ENCODE peak calls at places on chromosomes 11 and 22, in eight cellular contexts. H is neural crest cell, E is H9, J is uterus, I is adrenal gland, Q is osteocyte, F is GM12865, Z is left ventricle myocardium inferior. A is an unnamed sample.

GRCh38 chr22:33746501-33746928 is 173.8 kb downstream of the LARGE1 start:
- DNase-seq in H (no peak), Q (no peak), J (no peak), Z (no peak), F (no peak), I (no peak), E (no peak), A (no peak)

GRCh38 chr22:27416553-27417427 is 384.8 kb downstream of the MN1 start:
- DNase-seq in I (no peak), H (no peak), J (no peak), Z (no peak), E (peak), Q (peak), F (no peak), A (peak)

GRCh38 chr11:110362916-110363574 is 66.6 kb upstream of the RDX start:
- DNase-seq in H (peak), E (peak), F (peak), Z (no peak), I (no peak), J (no peak), Q (no peak), A (no peak)

GRCh38 chr22:42083119-42083518 is 3.6 kb downstream of the SMDT1 start:
- DNase-seq in Q (no peak), F (no peak), I (no peak), Z (no peak), J (no peak), H (no peak), E (no peak), A (no peak)

GRCh38 chr22:44632823-44633478 is 69.1 kb upstream of the PRR5 start:
- DNase-seq in H (no peak), Q (no peak), I (no peak), J (no peak), Z (no peak), E (no peak), F (no peak), A (no peak)

GRCh38 chr11:65639623-65640482 is 2.0 kb downstream of the SIPA1 start:
- DNase-seq in J (no peak), I (no peak), F (peak), H (no peak), Z (peak), E (no peak), Q (no peak), A (no peak)

GRCh38 chr11:109668973-109669634 is 247.1 kb downstream of the C11orf87 start:
- DNase-seq in E (no peak), I (no peak), H (no peak), Q (no peak), J (no peak), F (no peak), Z (no peak), A (no peak)

GRCh38 chr22:22945195-22945594 is 57.6 kb downstream of the IGLL5 start:
- DNase-seq in F (peak), Z (no peak), H (no peak), E (no peak), I (no peak), J (no peak), Q (no peak), A (no peak)

GRCh38 chr11:79461144-79461543 is 20.3 kb upstream of the TENM4 start:
- DNase-seq in Z (no peak), Q (no peak), I (peak), J (no peak), H (no peak), E (no peak), F (peak), A (peak)

GRCh38 chr11:65459552-65459951 is 37.0 kb downstream of the NEAT1 start:
- DNase-seq in I (no peak), Z (no peak), H (no peak), Q (no peak), E (peak), J (no peak), F (peak), A (no peak)

GRCh38 chr22:30245181-30245984 is 1.2 kb downstream of the LIF start:
- DNase-seq in Z (no peak), E (peak), H (no peak), Q (no peak), F (peak), I (no peak), J (no peak), A (no peak)

GRCh38 chr11:2797741-2798361 is 87.7 kb downstream of the CDKN1C start:
- DNase-seq in Q (no peak), Z (peak), E (peak), J (peak), I (peak), F (no peak), H (no peak), A (no peak)

GRCh38 chr11:38593649-38594048 is 1995.6 kb upstream of the RAG2 start:
- DNase-seq in I (no peak), H (no peak), F (no peak), E (no peak), Q (no peak), J (no peak), Z (no peak), A (no peak)

GRCh38 chr11:58905716-58906547 is 33.4 kb upstream of the GLYATL1 start:
- DNase-seq in E (peak), H (peak), Z (peak), F (no peak), I (peak), Q (peak), J (no peak), A (peak)

GRCh38 chr11:68258363-68258765 is 13.4 kb downstream of the C11orf24 start:
- DNase-seq in Z (no peak), F (no peak), Q (no peak), E (peak), H (no peak), I (no peak), J (no peak), A (no peak)

GRCh38 chr11:44559207-44559943 is 6.1 kb upstream of the CD82 start:
- DNase-seq in J (no peak), F (peak), E (peak), H (peak), Z (no peak), Q (no peak), I (no peak), A (no peak)

GRCh38 chr11:129373489-129373953 is 2.1 kb upstream of the BARX2 start:
- DNase-seq in E (no peak), H (no peak), Z (no peak), J (no peak), F (no peak), Q (no peak), I (no peak), A (no peak)

GRCh38 chr11:131808466-131808865 is 438.1 kb downstream of the NTM start:
- DNase-seq in E (no peak), I (no peak), H (no peak), J (no peak), Q (no peak), Z (no peak), F (no peak), A (no peak)

GRCh38 chr22:21961127-21961867 is 8.6 kb upstream of the PPM1F start:
- DNase-seq in E (no peak), F (no peak), H (no peak), I (no peak), Q (no peak), J (no peak), Z (no peak), A (no peak)

GRCh38 chr11:28245131-28245530 is 136.9 kb downstream of the METTL15 start:
- DNase-seq in J (no peak), Q (no peak), H (no peak), I (no peak), Z (no peak), E (no peak), F (no peak), A (no peak)

GRCh38 chr11:31881825-31882224 is 70.7 kb upstream of the PAX6 start:
- DNase-seq in I (no peak), J (no peak), E (no peak), Q (no peak), F (no peak), H (no peak), Z (no peak), A (no peak)

GRCh38 chr22:43227231-43227630 is 40.3 kb upstream of the TTLL12 start:
- DNase-seq in H (no peak), I (no peak), F (no peak), J (no peak), E (no peak), Z (no peak), Q (no peak), A (no peak)

GRCh38 chr11:59616396-59616982 is 915 bp upstream of the OSBP start:
- DNase-seq in Q (peak), Z (peak), F (no peak), I (peak), H (no peak), E (no peak), J (no peak), A (no peak)

GRCh38 chr22:46250783-46251125 is 661 bp upstream of the CDPF1 start:
- DNase-seq in Z (no peak), I (no peak), E (peak), H (no peak), Q (no peak), F (no peak), J (no peak), A (no peak)

GRCh38 chr11:64644348-64645242 is 53.6 kb downstream of the SLC22A12 start:
- DNase-seq in E (peak), Z (no peak), H (no peak), Q (no peak), F (no peak), I (no peak), J (no peak), A (no peak)

GRCh38 chr11:68269414-68270081 is 2.2 kb downstream of the C11orf24 start:
- DNase-seq in I (no peak), H (no peak), Z (no peak), F (no peak), E (peak), Q (no peak), J (no peak), A (peak)

GRCh38 chr22:50082961-50083461 is 2.2 kb downstream of the MLC1 start:
- DNase-seq in F (no peak), E (no peak), J (no peak), I (no peak), H (no peak), Q (no peak), Z (no peak), A (no peak)

GRCh38 chr11:119052163-119052814 is 4.7 kb downstream of the HYOU1 start:
- DNase-seq in Z (no peak), H (no peak), J (no peak), F (no peak), Q (no peak), I (no peak), E (no peak), A (no peak)

GRCh38 chr11:119054418-119054817 is 2.6 kb downstream of the HYOU1 start:
- DNase-seq in I (no peak), J (no peak), H (no peak), F (no peak), E (no peak), Q (no peak), Z (no peak), A (no peak)

GRCh38 chr11:119056397-119056999 is 507 bp downstream of the HYOU1 start:
- DNase-seq in Q (no peak), J (peak), I (no peak), F (peak), H (peak), E (peak), Z (no peak), A (no peak)

GRCh38 chr11:119057000-119057769 is at the start of gene HYOU1:
- DNase-seq in Q (peak), F (peak), H (peak), E (peak), J (peak), I (peak), Z (peak), A (peak)

DNA sequence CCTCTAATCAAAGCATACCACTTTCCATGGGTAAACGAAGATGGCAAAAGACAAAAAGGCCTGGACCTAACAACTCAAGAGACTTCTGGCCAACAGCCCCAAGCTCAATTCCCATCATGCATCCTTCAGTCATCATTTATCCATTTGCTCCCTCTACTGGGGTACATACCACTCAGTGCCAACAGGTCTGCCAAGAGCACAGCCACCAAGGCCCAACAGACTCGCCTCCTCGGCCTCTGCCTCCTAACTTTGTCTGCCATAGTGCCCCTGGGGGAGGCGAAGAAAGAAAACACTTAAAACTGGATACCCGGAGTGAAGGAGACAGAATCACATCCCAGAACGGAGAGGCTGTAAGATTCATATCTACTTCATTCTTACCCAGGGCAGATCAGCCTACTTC is 1.1 kb downstream of the HYOU1 start:
- DNase-seq in H (no peak), Q (no peak), F (peak), J (no peak), I (no peak), Z (no peak), E (no peak), A (peak)
- TF ChIP-seq CTCF in H (no peak), Q (peak), F (no peak), J (no peak), I (no peak), Z (no peak), E (no peak), A (peak)

GRCh38 chr11:13015753-13016152 is 6.6 kb downstream of the RASSF10 start:
- DNase-seq in I (no peak), E (no peak), Q (no peak), Z (no peak), H (no peak), F (no peak), J (no peak), A (no peak)

GRCh38 chr11:13012037-13012693 is 3.0 kb downstream of the RASSF10 start:
- DNase-seq in H (no peak), J (no peak), Z (no peak), E (no peak), Q (no peak), I (no peak), F (no peak), A (no peak)

GRCh38 chr11:13019313-13019712 is 10.2 kb downstream of the RASSF10 start:
- DNase-seq in E (no peak), H (no peak), Z (no peak), J (no peak), Q (no peak), F (no peak), I (no peak), A (no peak)

GRCh38 chr11:13013054-13013488 is 4.0 kb downstream of the RASSF10 start:
- DNase-seq in H (no peak), J (no peak), E (no peak), F (peak), I (no peak), Q (no peak), Z (no peak), A (no peak)

DNA sequence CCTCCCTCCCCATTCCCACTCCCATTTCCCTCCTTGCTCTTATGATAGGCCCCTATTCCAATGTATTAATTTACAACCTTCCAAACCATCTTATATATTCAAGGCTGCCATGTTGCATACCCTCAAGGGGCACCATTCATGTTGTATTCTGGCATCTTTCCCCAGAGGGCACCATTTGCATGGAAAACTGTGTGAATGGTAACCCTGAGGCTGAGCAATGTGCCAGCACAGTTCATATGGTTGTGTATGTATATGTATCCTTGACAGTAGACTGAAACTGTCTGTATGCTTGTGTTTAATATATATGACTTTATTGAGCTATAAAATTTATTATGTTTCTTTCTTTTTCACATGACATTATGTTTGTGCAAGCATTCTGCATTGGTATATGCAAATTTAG is 7.3 kb downstream of the RASSF10 start:
- DNase-seq in E (no peak), Z (no peak), Q (no peak), H (no peak), J (no peak), I (no peak), F (peak), A (no peak)
- TF ChIP-seq CTCF in E (peak), Z (no peak), Q (no peak), H (no peak), J (no peak), I (no peak), F (no peak), A (no peak)

GRCh38 chr11:8209208-8209807 is 40.5 kb upstream of the RIC3 start:
- DNase-seq in I (no peak), H (no peak), F (peak), J (no peak), Q (no peak), Z (peak), E (peak), A (no peak)
- TF ChIP-seq CTCF in I (no peak), H (peak), F (peak), J (no peak), Q (peak), Z (peak), E (peak), A (peak)

GRCh38 chr11:111655924-111656323 is 53.7 kb downstream of the SIK2 start:
- DNase-seq in E (no peak), J (no peak), Z (no peak), F (no peak), Q (no peak), I (no peak), H (no peak), A (no peak)

GRCh38 chr11:111654611-111655010 is 52.4 kb downstream of the SIK2 start:
- DNase-seq in J (no peak), E (no peak), H (no peak), Q (no peak), F (no peak), Z (no peak), I (no peak), A (no peak)

DNA sequence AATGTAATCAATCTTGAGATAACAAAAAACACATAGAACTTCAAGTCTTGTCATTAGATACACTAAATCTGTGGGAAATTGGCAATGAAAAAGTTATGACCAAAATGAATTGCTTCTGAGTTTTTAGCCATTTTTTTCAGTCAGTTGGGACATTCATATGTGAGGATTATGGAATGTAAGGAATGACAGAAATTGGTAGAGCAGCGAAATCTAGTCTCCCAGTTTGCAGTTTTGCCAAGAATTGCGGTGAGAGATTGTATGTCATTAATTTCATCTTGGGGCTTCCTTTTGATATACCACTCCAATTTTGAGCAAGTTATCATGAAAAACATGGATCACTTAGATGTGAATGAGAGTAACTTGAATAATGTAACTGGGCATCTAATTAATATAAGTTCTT is 49.9 kb downstream of the SIK2 start:
- DNase-seq in I (no peak), F (no peak), E (no peak), J (no peak), Z (no peak), H (no peak), Q (no peak), A (no peak)
- TF ChIP-seq CTCF in I (no peak), F (no peak), E (no peak), J (no peak), Z (no peak), H (no peak), Q (no peak), A (no peak)

GRCh38 chr11:134592391-134592990 is 180.4 kb upstream of the B3GAT1 start:
- DNase-seq in E (peak), J (no peak), Z (no peak), F (peak), I (peak), Q (peak), H (peak), A (no peak)
- TF ChIP-seq CTCF in E (peak), J (no peak), Z (no peak), F (peak), I (no peak), Q (peak), H (peak), A (peak)

GRCh38 chr11:99739464-99740089 is 718.8 kb downstream of the CNTN5 start:
- DNase-seq in Q (no peak), Z (no peak), J (no peak), H (peak), I (peak), F (peak), E (no peak), A (no peak)
- TF ChIP-seq CTCF in Q (peak), Z (peak), J (no peak), H (peak), I (peak), F (peak), E (peak), A (peak)

DNA sequence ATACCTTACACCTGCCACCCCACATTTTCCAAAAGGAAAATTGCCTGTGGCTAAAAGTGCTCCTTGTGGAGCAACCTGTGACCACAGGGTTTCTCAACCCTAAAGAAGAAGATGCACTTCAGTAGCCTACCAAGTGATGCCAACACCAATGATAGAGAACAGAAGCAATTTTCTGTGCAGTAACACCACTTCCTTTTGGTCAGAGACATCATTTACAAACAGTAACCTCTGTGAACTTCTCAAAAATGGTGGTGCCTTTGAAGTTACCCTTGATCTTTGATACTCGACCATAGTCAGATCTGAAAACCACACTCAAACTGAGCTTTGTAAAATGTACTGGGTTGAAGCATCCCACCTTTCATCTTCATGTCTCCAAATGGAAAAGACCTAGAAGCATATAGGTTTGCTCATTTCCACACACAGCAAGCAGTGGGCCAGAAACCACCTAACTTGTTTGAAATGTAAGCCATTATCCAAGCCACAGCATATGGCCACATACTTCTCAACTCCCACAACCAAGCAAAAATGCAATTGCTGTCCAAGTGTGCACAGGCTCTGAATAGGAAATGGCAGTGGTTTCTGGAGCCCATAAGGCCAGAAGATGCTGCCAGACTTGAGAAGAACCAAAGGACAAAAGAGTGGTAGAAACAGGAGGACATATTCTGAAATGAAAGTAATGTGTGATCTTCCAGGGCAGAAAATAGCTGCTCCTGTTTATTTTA is 24.3 kb downstream of the MPPED2 start:
- DNase-seq in I (no peak), Z (no peak), Q (no peak), J (no peak), H (no peak), E (no peak), F (no peak), A (no peak)
- TF ChIP-seq CTCF in I (no peak), Z (no peak), Q (no peak), J (no peak), H (no peak), E (no peak), F (no peak), A (no peak)